ENCODE peak calls at places on chromosome 12, in four cellular contexts. One of them, this sample, is unnamed.

GRCh38 chr12:128079-128478 is 61.5 kb downstream of the IQSEC3 start:
- DNase-seq in HFF-Myc: no peak
- DNase-seq in breast epithelium: no peak
- DNase-seq in stomach: no peak
- DNase-seq in this sample: no peak

GRCh38 chr12:92502417-92503028 is 200.3 kb upstream of the PLEKHG7 start:
- DNase-seq in HFF-Myc: no peak
- DNase-seq in breast epithelium: no peak
- DNase-seq in stomach: no peak
- DNase-seq in this sample: no peak

GRCh38 chr12:53652366-53652765 is 23.5 kb downstream of the ATP5MC2 start:
- DNase-seq in HFF-Myc: no peak
- DNase-seq in breast epithelium: no peak
- DNase-seq in stomach: no peak
- DNase-seq in this sample: no peak

GRCh38 chr12:100860611-100861010 is 66.0 kb downstream of the ANO4 start:
- DNase-seq in breast epithelium: no peak
- DNase-seq in HFF-Myc: no peak
- DNase-seq in stomach: no peak
- DNase-seq in this sample: no peak

GRCh38 chr12:54383041-54383609 is 1.4 kb downstream of the ZNF385A start:
- DNase-seq in HFF-Myc: peak; percentile 77
- DNase-seq in breast epithelium: no peak
- DNase-seq in stomach: no peak
- DNase-seq in this sample: no peak

GRCh38 chr12:17370621-17371020 is 719.4 kb downstream of the RERGL start:
- DNase-seq in stomach: no peak
- DNase-seq in breast epithelium: no peak
- DNase-seq in HFF-Myc: no peak
- DNase-seq in this sample: no peak

GRCh38 chr12:57096748-57097553 is 8.0 kb downstream of the NAB2 start:
- DNase-seq in breast epithelium: no peak
- DNase-seq in stomach: no peak
- DNase-seq in HFF-Myc: no peak
- DNase-seq in this sample: no peak

GRCh38 chr12:57840701-57841100 is 5.8 kb downstream of the CTDSP2 start:
- DNase-seq in stomach: peak; percentile 52
- DNase-seq in HFF-Myc: no peak
- DNase-seq in breast epithelium: no peak
- DNase-seq in this sample: no peak

GRCh38 chr12:71356569-71356968 is 83.0 kb upstream of the LGR5 start:
- DNase-seq in HFF-Myc: no peak
- DNase-seq in breast epithelium: no peak
- DNase-seq in stomach: no peak
- DNase-seq in this sample: no peak

GRCh38 chr12:22101749-22102243 is 55.8 kb downstream of the CMAS start:
- DNase-seq in HFF-Myc: peak; percentile 41
- DNase-seq in breast epithelium: no peak
- DNase-seq in stomach: no peak
- DNase-seq in this sample: no peak

GRCh38 chr12:63066782-63067181 is 84.2 kb downstream of the AVPR1A start:
- DNase-seq in HFF-Myc: no peak
- DNase-seq in breast epithelium: no peak
- DNase-seq in stomach: no peak
- DNase-seq in this sample: no peak

GRCh38 chr12:70549340-70550179 is 87.7 kb downstream of the PTPRB start:
- DNase-seq in stomach: no peak
- DNase-seq in HFF-Myc: no peak
- DNase-seq in breast epithelium: no peak
- DNase-seq in this sample: no peak

GRCh38 chr12:3680919-3681594 is 71.9 kb downstream of the CRACR2A start:
- DNase-seq in stomach: peak; percentile 64
- DNase-seq in HFF-Myc: no peak
- DNase-seq in breast epithelium: no peak
- DNase-seq in this sample: no peak

GRCh38 chr12:75713434-75713833 is 202.0 kb upstream of the KRR1 start:
- DNase-seq in HFF-Myc: no peak
- DNase-seq in stomach: no peak
- DNase-seq in breast epithelium: no peak
- DNase-seq in this sample: no peak

GRCh38 chr12:99027491-99027890 is 382.4 kb downstream of the APAF1 start:
- DNase-seq in breast epithelium: no peak
- DNase-seq in stomach: no peak
- DNase-seq in HFF-Myc: no peak
- DNase-seq in this sample: no peak

GRCh38 chr12:65313704-65314317 is 35.3 kb downstream of the MSRB3 start:
- DNase-seq in breast epithelium: no peak
- DNase-seq in stomach: no peak
- DNase-seq in HFF-Myc: no peak
- DNase-seq in this sample: no peak

GRCh38 chr12:94640134-94640928 is 10.0 kb downstream of the TMCC3 start:
- DNase-seq in breast epithelium: no peak
- DNase-seq in HFF-Myc: no peak
- DNase-seq in stomach: no peak
- DNase-seq in this sample: no peak

GRCh38 chr12:113403435-113404415 is at the start of gene SDS:
- DNase-seq in breast epithelium: no peak
- DNase-seq in stomach: peak; percentile 31
- DNase-seq in HFF-Myc: no peak
- DNase-seq in this sample: no peak

GRCh38 chr12:106284294-106285105 is 18.0 kb upstream of the TCP11L2 start:
- DNase-seq in HFF-Myc: no peak
- DNase-seq in stomach: no peak
- DNase-seq in breast epithelium: peak; percentile 60
- DNase-seq in this sample: no peak

GRCh38 chr12:459430-460258 is at the start of gene B4GALNT3:
- DNase-seq in breast epithelium: peak; percentile 37
- DNase-seq in stomach: peak; percentile 83
- DNase-seq in HFF-Myc: no peak
- DNase-seq in this sample: peak; percentile 74

GRCh38 chr12:130254476-130255276 is 83.0 kb upstream of the PIWIL1 start:
- DNase-seq in stomach: no peak
- DNase-seq in HFF-Myc: no peak
- DNase-seq in breast epithelium: peak; percentile 91
- DNase-seq in this sample: no peak

DNA sequence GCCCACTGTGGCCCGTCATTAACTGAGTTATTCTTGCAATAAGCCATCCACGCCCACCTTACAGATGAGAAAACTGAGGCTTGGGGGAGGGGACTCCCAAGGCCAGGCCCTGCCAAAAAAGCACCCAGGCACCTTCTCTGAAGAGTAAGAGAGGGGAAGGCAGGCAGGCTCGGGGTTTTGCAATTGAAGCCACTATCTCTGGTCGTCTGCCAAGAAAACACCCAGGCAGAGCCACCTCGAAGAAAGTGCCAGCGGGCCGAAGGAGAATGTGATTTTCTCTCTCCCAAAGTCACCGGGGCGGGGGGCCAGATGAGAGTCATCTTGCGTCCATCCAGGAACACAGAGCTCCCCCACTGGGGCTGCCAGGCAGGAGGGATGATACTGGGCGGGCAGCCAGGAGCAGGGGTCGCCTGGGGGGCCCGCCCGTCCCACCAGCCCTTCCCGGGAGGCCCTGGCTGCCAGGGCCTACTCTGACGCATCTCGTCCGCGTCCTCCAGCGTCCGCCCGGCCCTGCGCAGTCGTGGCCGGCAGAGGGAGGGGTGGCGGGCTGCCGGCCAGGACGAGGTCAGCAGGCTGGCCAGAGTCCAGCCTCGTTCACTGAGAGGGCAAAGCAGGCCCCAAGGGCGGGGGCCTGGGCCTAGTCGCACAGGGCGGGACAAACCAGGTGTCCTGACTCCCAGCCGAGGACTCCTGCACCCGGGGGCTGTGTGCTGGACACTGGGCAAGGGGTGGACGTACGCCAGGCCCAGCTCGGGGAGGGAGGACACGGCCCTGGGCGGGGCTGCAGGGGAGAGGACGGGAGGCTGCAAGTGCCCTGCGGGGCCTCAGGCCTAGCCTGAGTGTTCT is 74.4 kb downstream of the RFLNA start:
- DNase-seq in breast epithelium: peak; percentile 81
- DNase-seq in HFF-Myc: no peak
- DNase-seq in stomach: peak; percentile 96
- DNase-seq in this sample: no peak
- TF ChIP-seq CTCF in breast epithelium: peak; percentile 59
- TF ChIP-seq CTCF in HFF-Myc: peak; percentile 40
- TF ChIP-seq CTCF in stomach: no peak
- TF ChIP-seq CTCF in this sample: no peak

DNA sequence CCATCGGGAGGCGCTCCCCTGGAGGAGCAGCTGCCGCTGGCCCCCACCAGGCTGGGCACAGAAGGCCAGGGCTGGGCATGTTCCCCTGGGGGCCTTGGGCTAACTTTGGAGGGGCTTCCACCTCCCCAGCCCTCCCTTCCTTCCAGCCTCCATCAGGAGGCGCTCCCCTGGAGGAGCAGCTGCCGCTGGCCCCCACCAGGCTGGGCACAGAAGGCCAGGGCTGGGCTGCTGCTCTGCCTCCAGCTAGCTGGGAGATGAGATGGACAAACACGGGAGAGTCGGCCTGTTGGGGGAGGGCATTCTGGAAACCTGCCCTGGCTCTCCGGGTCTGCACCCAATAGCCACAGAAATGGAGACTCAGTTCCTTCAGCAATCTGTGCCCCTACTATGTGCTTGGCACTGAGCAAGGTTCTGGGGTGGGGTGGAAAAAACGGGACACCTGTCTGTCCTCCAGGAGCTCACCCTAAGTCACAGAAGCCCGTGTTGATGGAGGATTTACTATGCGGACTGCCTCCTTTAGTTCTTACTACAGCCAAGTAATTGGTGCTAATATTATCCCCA is 39.0 kb upstream of the CORO1C start:
- DNase-seq in breast epithelium: no peak
- DNase-seq in stomach: no peak
- DNase-seq in HFF-Myc: no peak
- DNase-seq in this sample: no peak
- TF ChIP-seq CTCF in breast epithelium: no peak
- TF ChIP-seq CTCF in stomach: no peak
- TF ChIP-seq CTCF in HFF-Myc: no peak
- TF ChIP-seq CTCF in this sample: no peak

GRCh38 chr12:108650083-108650482 is 16.4 kb upstream of the SELPLG start:
- DNase-seq in HFF-Myc: no peak
- DNase-seq in breast epithelium: no peak
- DNase-seq in stomach: no peak
- DNase-seq in this sample: no peak
- TF ChIP-seq CTCF in HFF-Myc: no peak
- TF ChIP-seq CTCF in breast epithelium: no peak
- TF ChIP-seq CTCF in stomach: no peak
- TF ChIP-seq CTCF in this sample: no peak

DNA sequence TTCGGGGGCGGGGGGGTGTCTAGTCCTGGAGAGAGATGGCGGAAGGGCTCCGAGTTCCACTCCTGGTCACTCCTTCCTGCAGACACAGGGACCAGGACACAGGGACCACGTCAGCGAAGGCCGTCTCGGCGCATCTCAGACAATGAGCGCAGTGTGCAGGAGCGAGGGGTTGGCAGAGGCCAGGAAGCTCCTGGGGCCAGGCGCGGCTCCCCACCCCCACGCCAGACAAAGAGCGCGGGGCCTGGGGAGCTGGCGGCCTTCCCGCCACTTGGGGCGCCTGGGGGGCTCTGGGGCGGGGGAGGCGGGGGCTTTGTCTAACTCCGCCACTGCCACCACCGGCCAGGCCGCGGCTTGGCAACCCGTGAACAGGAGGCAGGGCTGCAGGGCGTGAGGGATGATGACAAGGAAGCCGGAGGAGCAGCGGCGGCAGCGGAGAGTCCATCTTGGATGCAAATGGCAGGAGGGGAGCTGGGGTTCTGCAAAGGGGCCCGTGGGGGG is 2.2 kb downstream of the CDK2AP1 start:
- DNase-seq in HFF-Myc: no peak
- DNase-seq in stomach: peak; percentile 64
- DNase-seq in breast epithelium: peak; percentile 80
- DNase-seq in this sample: peak; percentile 87
- TF ChIP-seq CTCF in HFF-Myc: no peak
- TF ChIP-seq CTCF in stomach: no peak
- TF ChIP-seq CTCF in breast epithelium: no peak
- TF ChIP-seq CTCF in this sample: peak; percentile 51

DNA sequence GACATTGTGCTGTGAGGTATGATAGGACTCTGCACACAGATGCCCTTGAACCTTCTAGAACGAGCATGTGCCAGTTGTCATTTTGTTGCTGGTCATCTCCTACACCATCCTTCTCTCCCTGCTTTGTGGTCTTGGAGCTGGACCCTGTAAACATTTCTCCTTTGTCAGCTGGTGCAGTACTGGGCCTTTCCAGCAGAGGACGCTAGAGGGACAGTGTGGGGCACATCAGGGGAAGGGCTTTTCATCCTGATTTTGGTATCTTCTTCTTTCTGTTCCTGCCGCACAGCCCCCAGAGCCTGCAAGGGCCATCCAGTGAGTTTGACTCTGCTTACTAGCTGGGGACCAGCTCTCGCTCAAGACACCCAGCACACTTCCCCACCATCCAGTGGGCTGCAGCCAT is 484.6 kb downstream of the AACS start:
- DNase-seq in HFF-Myc: no peak
- DNase-seq in breast epithelium: no peak
- DNase-seq in stomach: no peak
- DNase-seq in this sample: no peak
- TF ChIP-seq CTCF in HFF-Myc: peak; percentile 32
- TF ChIP-seq CTCF in breast epithelium: no peak
- TF ChIP-seq CTCF in stomach: no peak
- TF ChIP-seq CTCF in this sample: peak; percentile 59

This sample was measured in type B pancreatic cell.